ENCODE peak calls at places on chromosome 20, in eight cellular contexts. J, I, C, R, K, V, U and X are unnamed samples.

GRCh38 chr20:56244259-56244658 is 4.3 kb upstream of the MC3R start:
- DNase-seq in J (no peak), I (no peak), C (no peak), R (no peak), K (no peak), V (no peak), U (no peak), X (no peak)

GRCh38 chr20:57013741-57014140 is 252.7 kb downstream of the BMP7 start:
- DNase-seq in J (no peak), I (no peak), C (no peak), R (no peak), K (no peak), V (no peak), U (no peak), X (no peak)

GRCh38 chr20:58192567-58192966 is 35.9 kb downstream of the ANKRD60 start:
- DNase-seq in J (no peak), I (no peak), C (no peak), R (no peak), K (no peak), V (no peak), U (no peak), X (no peak)

GRCh38 chr20:41366546-41367392 is at the start of gene EMILIN3:
- DNase-seq in J (no peak), I (no peak), C (no peak), R (no peak), K (peak), V (no peak), U (no peak), X (no peak)

GRCh38 chr20:9218412-9219001 is 149.6 kb downstream of the PLCB4 start:
- DNase-seq in J (no peak), I (no peak), C (peak), R (peak), K (no peak), V (no peak), U (no peak), X (peak)

GRCh38 chr20:17938889-17939619 is 29.5 kb downstream of the SNX5 start:
- DNase-seq in J (peak), I (peak), C (peak), R (peak), K (peak), V (peak), U (no peak), X (no peak)

GRCh38 chr20:24761220-24762065 is 187.6 kb upstream of the CST7 start:
- DNase-seq in J (no peak), I (no peak), C (no peak), R (no peak), K (no peak), V (no peak), U (peak), X (no peak)

GRCh38 chr20:32621071-32621913 is 36.2 kb upstream of the NOL4L start:
- DNase-seq in J (no peak), I (no peak), C (no peak), R (no peak), K (no peak), V (no peak), U (no peak), X (no peak)

GRCh38 chr20:4406627-4407026 is 315.1 kb upstream of the PRND start:
- DNase-seq in J (peak), I (no peak), C (peak), R (peak), K (no peak), V (no peak), U (no peak), X (peak)

GRCh38 chr20:58303547-58303946 is 6.0 kb upstream of the RAB22A start:
- DNase-seq in J (no peak), I (no peak), C (no peak), R (no peak), K (no peak), V (no peak), U (no peak), X (no peak)

GRCh38 chr20:12970372-12970821 is 38.4 kb upstream of the SPTLC3 start:
- DNase-seq in J (peak), I (peak), C (peak), R (peak), K (peak), V (no peak), U (no peak), X (no peak)

GRCh38 chr20:4730782-4731181 is 9.1 kb downstream of the PRND start:
- DNase-seq in J (no peak), I (no peak), C (peak), R (peak), K (no peak), V (no peak), U (no peak), X (no peak)

GRCh38 chr20:38927902-38928578 is 1.8 kb downstream of the FAM83D start:
- DNase-seq in J (no peak), I (no peak), C (no peak), R (no peak), K (no peak), V (no peak), U (no peak), X (no peak)

GRCh38 chr20:19864130-19864529 is 106.1 kb downstream of the RIN2 start:
- DNase-seq in J (no peak), I (no peak), C (peak), R (no peak), K (no peak), V (no peak), U (no peak), X (no peak)

GRCh38 chr20:19868383-19868782 is 110.3 kb downstream of the RIN2 start:
- DNase-seq in J (no peak), I (no peak), C (no peak), R (no peak), K (no peak), V (no peak), U (peak), X (no peak)

GRCh38 chr20:19866070-19866469 is 108.0 kb downstream of the RIN2 start:
- DNase-seq in J (no peak), I (no peak), C (no peak), R (no peak), K (no peak), V (no peak), U (no peak), X (no peak)

GRCh38 chr20:19867074-19867473 is 109.0 kb downstream of the RIN2 start:
- DNase-seq in J (no peak), I (no peak), C (peak), R (peak), K (no peak), V (no peak), U (no peak), X (no peak)

GRCh38 chr20:19867940-19868371 is 109.9 kb downstream of the RIN2 start:
- DNase-seq in J (no peak), I (no peak), C (no peak), R (no peak), K (no peak), V (peak), U (peak), X (no peak)
- H3K4me3 ChIP-seq in J (no peak), I (no peak), C (no peak), R (no peak), K (no peak), V (no peak), U (no peak), X (no peak)

DNA sequence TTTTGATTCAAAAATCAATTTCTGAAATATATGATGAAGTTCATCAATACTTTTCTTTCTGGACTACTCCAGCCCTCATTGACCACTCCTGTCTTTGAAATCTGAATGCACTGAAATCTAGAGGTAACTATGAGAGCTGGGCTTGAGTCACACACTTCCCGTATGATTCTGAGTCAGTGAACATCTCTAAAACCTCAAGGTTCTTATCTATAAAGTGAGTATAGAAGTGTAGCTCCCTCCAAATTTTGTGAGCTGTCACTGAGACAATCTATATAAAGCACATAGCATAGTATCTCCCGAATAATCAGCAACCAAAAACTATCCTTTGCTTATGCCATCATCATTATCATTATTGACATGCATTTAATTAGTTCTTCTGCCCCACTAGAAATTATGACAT is 182.4 kb downstream of the TSHZ2 start:
- DNase-seq in J (no peak), I (no peak), C (peak), R (no peak), K (no peak), V (no peak), U (no peak), X (no peak)
- H3K4me3 ChIP-seq in J (no peak), I (no peak), C (no peak), R (no peak), K (no peak), V (no peak), U (no peak), X (no peak)

GRCh38 chr20:51801220-51801991 is 915 bp downstream of the SALL4 start:
- DNase-seq in J (no peak), I (no peak), C (no peak), R (no peak), K (no peak), V (no peak), U (no peak), X (no peak)
- H3K4me3 ChIP-seq in J (peak), I (peak), C (peak), R (peak), K (no peak), V (peak), U (no peak), X (peak)

GRCh38 chr20:23361651-23362391 is at the start of gene GZF1:
- DNase-seq in J (peak), I (peak), C (peak), R (peak), K (peak), V (peak), U (peak), X (peak)
- H3K4me3 ChIP-seq in J (peak), I (peak), C (peak), R (peak), K (peak), V (peak), U (peak), X (peak)

GRCh38 chr20:49318430-49319203 is 40.8 kb upstream of the ZNFX1 start:
- DNase-seq in J (no peak), I (no peak), C (no peak), R (no peak), K (peak), V (no peak), U (no peak), X (no peak)
- H3K4me3 ChIP-seq in J (peak), I (peak), C (no peak), R (peak), K (peak), V (peak), U (no peak), X (no peak)

GRCh38 chr20:1320016-1320415 is 8.9 kb downstream of the SDCBP2 start:
- DNase-seq in J (no peak), I (no peak), C (no peak), R (no peak), K (no peak), V (no peak), U (no peak), X (no peak)

GRCh38 chr20:1319462-1319861 is 9.5 kb downstream of the SDCBP2 start:
- DNase-seq in J (no peak), I (no peak), C (no peak), R (no peak), K (no peak), V (no peak), U (no peak), X (no peak)

GRCh38 chr20:1319051-1319450 is 9.9 kb downstream of the SDCBP2 start:
- DNase-seq in J (no peak), I (no peak), C (peak), R (peak), K (no peak), V (no peak), U (no peak), X (no peak)

GRCh38 chr20:1315804-1316203 is 13.1 kb downstream of the SDCBP2 start:
- DNase-seq in J (no peak), I (no peak), C (no peak), R (no peak), K (no peak), V (no peak), U (no peak), X (no peak)

GRCh38 chr20:1317545-1318255 is 11.2 kb downstream of the SDCBP2 start:
- DNase-seq in J (no peak), I (no peak), C (no peak), R (no peak), K (no peak), V (no peak), U (no peak), X (no peak)
- H3K4me3 ChIP-seq in J (no peak), I (no peak), C (no peak), R (no peak), K (no peak), V (no peak), U (no peak), X (peak)

DNA sequence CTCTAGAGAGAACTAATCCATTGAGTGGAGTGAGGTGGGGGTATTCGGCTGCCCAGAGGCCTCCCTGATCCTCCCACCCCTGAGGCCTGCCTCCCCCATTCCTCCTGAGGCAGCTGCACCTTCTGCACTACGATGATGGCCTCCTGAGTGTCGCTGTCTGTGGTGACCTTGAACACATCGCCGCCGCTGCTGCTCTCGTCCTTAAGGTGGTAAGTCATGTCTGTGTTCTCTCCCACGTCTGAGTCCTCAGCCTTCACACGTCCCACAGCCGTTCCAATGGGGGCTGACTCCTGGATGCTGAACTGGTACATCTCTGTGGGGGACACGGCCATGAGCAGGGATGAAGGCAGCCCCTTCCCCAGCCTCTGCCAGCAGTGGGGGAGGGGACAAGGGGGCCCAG is 94.8 kb downstream of the CD40 start:
- DNase-seq in J (no peak), I (no peak), C (no peak), R (no peak), K (no peak), V (no peak), U (no peak), X (no peak)
- H3K4me3 ChIP-seq in J (no peak), I (no peak), C (no peak), R (no peak), K (no peak), V (no peak), U (no peak), X (no peak)

GRCh38 chr20:1390552-1391403 is 2.1 kb downstream of the FKBP1A start:
- DNase-seq in J (no peak), I (no peak), C (peak), R (no peak), K (no peak), V (no peak), U (peak), X (no peak)
- H3K4me3 ChIP-seq in J (peak), I (peak), C (peak), R (peak), K (no peak), V (peak), U (no peak), X (peak)

GRCh38 chr20:50052550-50052949 is 60.4 kb downstream of the UBE2V1 start:
- DNase-seq in J (no peak), I (no peak), C (no peak), R (no peak), K (no peak), V (no peak), U (no peak), X (no peak)

GRCh38 chr20:50052952-50053789 is 59.8 kb downstream of the UBE2V1 start:
- DNase-seq in J (no peak), I (no peak), C (no peak), R (no peak), K (peak), V (no peak), U (no peak), X (no peak)

GRCh38 chr20:50054626-50055511 is 58.1 kb downstream of the UBE2V1 start:
- DNase-seq in J (no peak), I (peak), C (peak), R (peak), K (no peak), V (peak), U (no peak), X (no peak)

GRCh38 chr20:50055524-50056083 is 57.3 kb downstream of the UBE2V1 start:
- DNase-seq in J (no peak), I (no peak), C (no peak), R (no peak), K (no peak), V (no peak), U (no peak), X (no peak)

GRCh38 chr20:50053790-50054547 is 59.0 kb downstream of the UBE2V1 start:
- DNase-seq in J (no peak), I (no peak), C (no peak), R (no peak), K (no peak), V (no peak), U (no peak), X (no peak)
- H3K4me3 ChIP-seq in J (no peak), I (no peak), C (no peak), R (no peak), K (no peak), V (no peak), U (no peak), X (no peak)